ENCODE peak calls at places on chromosome 5, in seven cellular contexts. Y is mesenchymal stem cell, N is IMR-90, T is H9, O is H1, X is neuronal stem cell, G is trophoblast cell. P is an unnamed sample.

GRCh38 chr5:35183243-35183955 is 46.9 kb downstream of the PRLR start:
- DNase-seq in Y (peak), N (peak), T (peak), O (peak), X (peak), G (peak), P (peak)

GRCh38 chr5:94562327-94562971 is 56.0 kb downstream of the KIAA0825 start:
- DNase-seq in Y (no peak), N (no peak), T (no peak), O (no peak), X (no peak), G (no peak), P (no peak)

GRCh38 chr5:133783481-133783880 is 171.1 kb upstream of the FSTL4 start:
- DNase-seq in Y (no peak), N (no peak), T (peak), O (no peak), X (no peak), G (peak), P (no peak)

GRCh38 chr5:59583151-59583809 is 310.2 kb downstream of the PDE4D start:
- DNase-seq in Y (no peak), N (no peak), T (no peak), O (no peak), X (no peak), G (no peak), P (no peak)

GRCh38 chr5:157959355-157959754 is 100.4 kb upstream of the CLINT1 start:
- DNase-seq in Y (no peak), N (no peak), T (no peak), O (no peak), X (no peak), G (no peak), P (no peak)

GRCh38 chr5:68285857-68286611 is 70.5 kb downstream of the PIK3R1 start:
- DNase-seq in Y (peak), N (peak), T (no peak), O (no peak), X (peak), G (no peak), P (peak)

GRCh38 chr5:90434116-90434714 is 24.7 kb upstream of the CETN3 start:
- DNase-seq in Y (peak), N (peak), T (peak), O (peak), X (no peak), G (peak), P (peak)

GRCh38 chr5:138542120-138542955 is 698 bp downstream of the ETF1 start:
- DNase-seq in Y (no peak), N (peak), T (no peak), O (peak), X (no peak), G (no peak), P (peak)

GRCh38 chr5:141598389-141599360 is 20.1 kb downstream of the DIAPH1 start:
- DNase-seq in Y (no peak), N (peak), T (no peak), O (no peak), X (no peak), G (no peak), P (no peak)

GRCh38 chr5:81225463-81225862 is 7.7 kb upstream of the CKMT2 start:
- DNase-seq in Y (no peak), N (no peak), T (no peak), O (no peak), X (no peak), G (no peak), P (no peak)

GRCh38 chr5:7250609-7251008 is 145.3 kb upstream of the ADCY2 start:
- DNase-seq in Y (no peak), N (no peak), T (no peak), O (no peak), X (no peak), G (no peak), P (no peak)

GRCh38 chr5:32586251-32586642 is 890 bp downstream of the SUB1 start:
- DNase-seq in Y (no peak), N (no peak), T (no peak), O (no peak), X (no peak), G (no peak), P (no peak)

GRCh38 chr5:57435701-57436134 is 46.9 kb downstream of the ACTBL2 start:
- DNase-seq in Y (peak), N (peak), T (no peak), O (no peak), X (no peak), G (peak), P (no peak)

GRCh38 chr5:16733597-16733996 is 116.8 kb upstream of the RETREG1 start:
- DNase-seq in Y (no peak), N (no peak), T (peak), O (no peak), X (no peak), G (no peak), P (peak)

GRCh38 chr5:160456778-160457177 is 35.1 kb downstream of the PTTG1 start:
- DNase-seq in Y (no peak), N (no peak), T (no peak), O (no peak), X (no peak), G (no peak), P (no peak)

GRCh38 chr5:157025093-157025698 is 33.7 kb downstream of the HAVCR1 start:
- DNase-seq in Y (no peak), N (no peak), T (no peak), O (no peak), X (no peak), G (no peak), P (no peak)

GRCh38 chr5:130290219-130290618 is 386.0 kb downstream of the CHSY3 start:
- DNase-seq in Y (no peak), N (no peak), T (no peak), O (no peak), X (no peak), G (no peak), P (no peak)

GRCh38 chr5:14365831-14366435 is 215.7 kb upstream of the OTULINL start:
- DNase-seq in Y (no peak), N (no peak), T (no peak), O (no peak), X (no peak), G (no peak), P (no peak)

GRCh38 chr5:34858798-34859197 is 19.8 kb downstream of the TTC23L start:
- DNase-seq in Y (peak), N (no peak), T (no peak), O (no peak), X (no peak), G (no peak), P (no peak)

GRCh38 chr5:156438076-156438475 is 111.1 kb downstream of the SGCD start:
- DNase-seq in Y (no peak), N (no peak), T (no peak), O (no peak), X (no peak), G (no peak), P (no peak)

GRCh38 chr5:97089149-97089801 is 53.1 kb downstream of the LIX1 start:
- DNase-seq in Y (no peak), N (no peak), T (no peak), O (no peak), X (no peak), G (no peak), P (peak)

GRCh38 chr5:97088774-97089148 is 53.6 kb downstream of the LIX1 start:
- DNase-seq in Y (no peak), N (no peak), T (no peak), O (no peak), X (no peak), G (no peak), P (no peak)

GRCh38 chr5:97085787-97086181 is 56.6 kb downstream of the LIX1 start:
- DNase-seq in Y (no peak), N (no peak), T (no peak), O (no peak), X (no peak), G (no peak), P (no peak)

GRCh38 chr5:97085126-97085786 is 57.2 kb downstream of the LIX1 start:
- DNase-seq in Y (no peak), N (no peak), T (no peak), O (no peak), X (no peak), G (no peak), P (no peak)

GRCh38 chr5:97087138-97087537 is 55.3 kb downstream of the LIX1 start:
- DNase-seq in Y (no peak), N (no peak), T (no peak), O (no peak), X (no peak), G (no peak), P (no peak)
- H4K8ac ChIP-seq in Y (no peak), N (no peak), T (no peak), O (no peak), X (no peak), G (no peak), P (no peak)

GRCh38 chr5:176774216-176775171 is 35.9 kb upstream of the UNC5A start:
- DNase-seq in Y (no peak), N (no peak), T (peak), O (no peak), X (no peak), G (no peak), P (peak)

GRCh38 chr5:176771102-176771845 is 39.1 kb upstream of the UNC5A start:
- DNase-seq in Y (no peak), N (no peak), T (peak), O (no peak), X (no peak), G (no peak), P (no peak)

GRCh38 chr5:176770431-176770830 is 39.9 kb upstream of the UNC5A start:
- DNase-seq in Y (no peak), N (no peak), T (peak), O (no peak), X (no peak), G (no peak), P (no peak)

GRCh38 chr5:176773408-176774035 is 36.8 kb upstream of the UNC5A start:
- DNase-seq in Y (no peak), N (no peak), T (peak), O (no peak), X (no peak), G (no peak), P (no peak)

GRCh38 chr5:176772271-176773210 is 37.8 kb upstream of the UNC5A start:
- DNase-seq in Y (no peak), N (no peak), T (peak), O (no peak), X (no peak), G (no peak), P (no peak)
- H2BK5ac ChIP-seq in Y (no peak), N (no peak), T (no peak), O (no peak), X (no peak), G (no peak), P (no peak)

GRCh38 chr5:111681791-111682190 is 75.2 kb downstream of the NREP start:
- DNase-seq in Y (no peak), N (peak), T (no peak), O (no peak), X (no peak), G (no peak), P (no peak)
- H3K9ac ChIP-seq in Y (peak), N (peak), T (no peak), O (no peak), X (no peak), G (no peak), P (no peak)

GRCh38 chr5:2298746-2299145 is 416.0 kb upstream of the IRX4 start:
- DNase-seq in Y (no peak), N (no peak), T (peak), O (no peak), X (no peak), G (no peak), P (no peak)
- H4K8ac ChIP-seq in Y (no peak), N (no peak), T (no peak), O (no peak), X (no peak), G (no peak), P (no peak)

GRCh38 chr5:20832204-20833080 is 844.4 kb upstream of the CDH18 start:
- DNase-seq in Y (no peak), N (no peak), T (no peak), O (no peak), X (no peak), G (no peak), P (no peak)
- H2BK5ac ChIP-seq in Y (no peak), N (no peak), T (no peak), O (no peak), X (no peak), G (no peak), P (no peak)

DNA sequence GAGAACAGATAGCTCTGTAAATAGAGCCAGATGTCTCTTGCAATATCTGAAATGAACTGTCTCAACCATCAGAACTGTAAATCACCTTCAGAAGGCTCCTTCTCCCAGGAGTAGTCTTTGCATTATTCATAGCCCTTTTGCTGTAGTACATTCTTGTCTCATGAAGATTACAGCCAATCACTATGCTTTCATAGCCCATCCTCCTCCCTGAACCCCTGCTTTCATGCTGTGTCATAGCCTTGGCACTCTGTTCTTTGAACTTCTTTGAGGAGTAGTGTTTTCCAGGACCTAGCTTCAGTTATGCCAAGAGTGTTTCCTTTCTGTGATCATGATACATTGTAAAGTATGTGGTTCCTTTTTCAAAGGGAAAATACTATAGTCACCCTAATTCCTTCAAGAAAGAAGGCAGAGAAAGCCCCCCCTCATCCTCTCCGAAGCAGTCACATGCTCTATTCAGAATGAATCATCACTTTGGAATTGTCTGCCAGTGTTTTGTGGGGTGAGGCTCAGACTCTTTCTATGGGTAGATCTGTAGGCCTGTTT is 61.1 kb downstream of the GRIA1 start:
- DNase-seq in Y (peak), N (peak), T (peak), O (peak), X (no peak), G (no peak), P (peak)
- H3K9ac ChIP-seq in Y (peak), N (peak), T (no peak), O (no peak), X (no peak), G (no peak), P (no peak)